ENCODE peak calls at places on chromosomes 13 and 19, in nine cellular contexts. P is prostate gland, T is endodermal cell, X is IMR-90, F is choroid plexus epithelial cell, Q is HFFc6, V is psoas muscle, G is progenitor cell of endocrine pancreas, S is transverse colon. B is an unnamed sample.

GRCh38 chr19:29098863-29099481 is 114.0 kb downstream of the UQCRFS1 start:
- DNase-seq in P (no peak), T (no peak), X (peak; percentile 77), F (peak; percentile 4), Q (peak; percentile 84), V (peak; percentile 84), G (no peak), S (peak; percentile 23), B (peak; percentile 65)

GRCh38 chr19:50897612-50898011 is 13.6 kb downstream of the KLK4 start:
- DNase-seq in P (no peak), T (no peak), X (no peak), F (no peak), Q (no peak), V (no peak), G (no peak), S (no peak), B (no peak)

GRCh38 chr19:18093439-18094161 is 4.0 kb upstream of the MAST3 start:
- DNase-seq in P (no peak), T (peak; percentile 77), X (peak; percentile 20), F (peak; percentile 42), Q (peak; percentile 26), V (no peak), G (no peak), S (no peak), B (peak; percentile 65)

GRCh38 chr19:13053761-13054604 is 48.7 kb downstream of the LYL1 start:
- DNase-seq in P (peak; percentile 90), T (peak; percentile 71), X (peak; percentile 96), F (peak; percentile 87), Q (peak; percentile 89), V (peak; percentile 87), G (peak; percentile 50), S (peak; percentile 79), B (peak; percentile 33)

GRCh38 chr13:52695856-52696255 is 43.2 kb downstream of the SUGT1 start:
- DNase-seq in P (no peak), T (no peak), X (peak; percentile 67), F (peak; percentile 75), Q (peak; percentile 16), V (no peak), G (no peak), S (no peak), B (peak; percentile 79)

GRCh38 chr19:16846901-16847300 is 17.7 kb downstream of the SIN3B start:
- DNase-seq in P (no peak), T (no peak), X (no peak), F (no peak), Q (no peak), V (no peak), G (no peak), S (no peak), B (no peak)

GRCh38 chr13:51587372-51587771 is 3.1 kb downstream of the WDFY2 start:
- DNase-seq in P (no peak), T (no peak), X (no peak), F (no peak), Q (no peak), V (no peak), G (no peak), S (no peak), B (no peak)

GRCh38 chr19:30391554-30392551 is 19.7 kb downstream of the ZNF536 start:
- DNase-seq in P (no peak), T (peak; percentile 56), X (no peak), F (no peak), Q (no peak), V (no peak), G (no peak), S (no peak), B (no peak)

GRCh38 chr13:45747071-45747470 is 45.0 kb downstream of the CBY2 start:
- DNase-seq in P (no peak), T (no peak), X (no peak), F (no peak), Q (no peak), V (no peak), G (no peak), S (no peak), B (no peak)

GRCh38 chr19:632228-633067 is 889 bp downstream of the POLRMT start:
- DNase-seq in P (no peak), T (peak; percentile 87), X (peak; percentile 36), F (peak; percentile 76), Q (peak; percentile 41), V (no peak), G (no peak), S (peak; percentile 78), B (peak; percentile 62)

GRCh38 chr13:90645582-90645981 is 701.9 kb upstream of the MIR17HG start:
- DNase-seq in P (no peak), T (no peak), X (no peak), F (no peak), Q (no peak), V (no peak), G (no peak), S (no peak), B (no peak)

GRCh38 chr13:102993348-102993747 is 72.9 kb downstream of the SLC10A2 start:
- DNase-seq in P (no peak), T (no peak), X (no peak), F (peak; percentile 4), Q (no peak), V (no peak), G (no peak), S (no peak), B (no peak)

GRCh38 chr19:42207767-42208259 is 9.7 kb downstream of the DEDD2 start:
- DNase-seq in P (no peak), T (no peak), X (peak; percentile 89), F (peak; percentile 80), Q (peak; percentile 80), V (no peak), G (no peak), S (no peak), B (peak; percentile 84)

GRCh38 chr19:14113762-14114414 is 3.7 kb downstream of the PRKACA start:
- DNase-seq in P (no peak), T (peak; percentile 71), X (no peak), F (no peak), Q (no peak), V (peak; percentile 89), G (no peak), S (peak; percentile 61), B (no peak)

GRCh38 chr19:40741527-40742390 is 8.5 kb downstream of the ACTMAP start:
- DNase-seq in P (no peak), T (no peak), X (no peak), F (no peak), Q (no peak), V (no peak), G (no peak), S (no peak), B (peak; percentile 72)
- TF ChIP-seq CTCF in P (no peak), T (no peak), X (no peak), F (no peak), Q (no peak), V (no peak), G (no peak), S (no peak), B (no peak)

DNA sequence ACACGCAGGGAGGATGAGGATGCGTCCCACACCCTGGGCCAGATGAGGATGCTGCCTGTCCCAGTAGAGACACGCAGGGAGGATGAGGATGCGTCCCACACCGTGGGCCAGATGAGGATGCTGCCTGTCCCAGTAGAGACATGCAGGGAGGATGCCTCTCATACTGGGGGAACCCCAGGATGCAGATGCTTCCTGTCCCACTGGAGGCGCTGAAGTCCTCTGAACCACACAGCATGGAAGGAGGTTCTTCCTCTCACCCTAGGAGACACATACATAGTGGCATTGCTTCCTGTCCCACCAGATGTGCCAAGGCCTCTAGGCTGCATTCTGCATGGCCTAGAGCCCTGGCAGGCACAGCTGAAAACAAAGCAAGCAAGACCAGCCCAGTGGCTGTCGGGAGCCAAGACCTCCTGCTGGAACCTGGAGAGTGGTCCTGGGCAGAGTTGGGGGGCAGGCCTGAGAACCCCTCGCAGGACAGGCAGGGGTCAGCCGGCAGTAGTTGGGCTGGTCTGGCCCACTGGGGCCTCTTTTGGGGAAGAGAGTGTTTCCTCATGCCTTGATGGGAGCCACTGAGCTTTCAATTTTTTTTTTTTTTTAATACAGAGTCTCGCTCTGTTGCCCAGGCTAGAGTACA is 4.3 kb downstream of the HPN start:
- DNase-seq in P (no peak), T (peak; percentile 87), X (peak; percentile 28), F (peak; percentile 62), Q (peak; percentile 59), V (no peak), G (no peak), S (no peak), B (peak; percentile 39)
- TF ChIP-seq CTCF in P (no peak), T (peak; percentile 63), X (peak; percentile 37), F (peak; percentile 60), Q (peak; percentile 67), V (peak; percentile 18), G (no peak), S (no peak), B (peak; percentile 42)

GRCh38 chr19:11233073-11233472 is 6.3 kb upstream of the ANGPTL8 start:
- DNase-seq in P (no peak), T (no peak), X (no peak), F (no peak), Q (no peak), V (no peak), G (no peak), S (no peak), B (no peak)

GRCh38 chr19:11237321-11237720 is 2.1 kb upstream of the ANGPTL8 start:
- DNase-seq in P (no peak), T (no peak), X (no peak), F (no peak), Q (no peak), V (no peak), G (no peak), S (no peak), B (no peak)

GRCh38 chr19:11232555-11232954 is 6.9 kb upstream of the ANGPTL8 start:
- DNase-seq in P (no peak), T (no peak), X (no peak), F (no peak), Q (no peak), V (no peak), G (no peak), S (no peak), B (no peak)

GRCh38 chr19:11236324-11237301 is 2.8 kb upstream of the ANGPTL8 start:
- DNase-seq in P (no peak), T (no peak), X (no peak), F (no peak), Q (no peak), V (no peak), G (no peak), S (no peak), B (no peak)

DNA sequence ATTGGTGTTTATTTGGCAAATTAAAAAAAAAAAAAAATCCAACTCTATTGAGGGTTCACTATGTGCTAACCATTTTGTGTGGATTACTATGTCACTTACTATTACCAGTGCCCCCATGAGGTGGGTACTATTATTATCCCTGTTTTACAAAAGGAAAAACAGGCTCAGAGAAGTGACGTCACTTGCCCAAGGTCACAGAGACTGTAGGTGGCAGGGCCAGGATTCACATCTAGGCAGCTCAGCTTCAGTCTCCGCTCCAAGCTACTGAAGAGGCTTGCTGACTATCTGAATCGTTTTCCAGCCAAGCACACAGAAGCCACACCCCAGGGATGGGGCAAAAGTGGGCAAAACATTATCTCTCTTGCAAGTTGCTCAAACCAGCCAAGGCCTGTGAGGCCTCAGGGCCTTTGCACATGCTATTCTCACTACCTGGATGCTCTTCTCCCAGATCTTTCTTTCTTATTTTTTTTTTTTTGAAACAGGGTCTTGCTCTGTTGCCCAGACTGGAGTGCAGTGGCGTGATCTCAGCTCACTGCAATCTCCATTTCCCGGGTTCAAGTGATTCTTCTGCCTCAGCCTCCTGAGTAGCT is 4.8 kb upstream of the ANGPTL8 start:
- DNase-seq in P (no peak), T (no peak), X (no peak), F (no peak), Q (no peak), V (no peak), G (no peak), S (no peak), B (no peak)
- TF ChIP-seq CTCF in P (no peak), T (peak; percentile 38), X (no peak), F (no peak), Q (no peak), V (no peak), G (no peak), S (no peak), B (no peak)

GRCh38 chr19:56765107-56765506 is 75.4 kb downstream of the PEG3 start:
- DNase-seq in P (peak; percentile 29), T (no peak), X (no peak), F (no peak), Q (no peak), V (peak; percentile 67), G (no peak), S (peak; percentile 26), B (peak; percentile 17)
- TF ChIP-seq CTCF in P (no peak), T (no peak), X (no peak), F (no peak), Q (no peak), V (no peak), G (no peak), S (no peak), B (no peak)